ENCODE peak calls at places on chromosomes 13 and 19, in nine cellular contexts. One of them, this sample, is unnamed.
A peak's percentile ranks its signal among the peaks of the same experiment; 100 is the strongest.

GRCh38 chr13:41939403-41939802 is 21.5 kb downstream of the VWA8 start:
- DNase-seq in heart left ventricle: no peak
- DNase-seq in lower leg skin: no peak
- DNase-seq in transverse colon: no peak
- DNase-seq in prostate gland: no peak
- DNase-seq in GM12892: no peak
- DNase-seq in tibial nerve: no peak
- DNase-seq in Peyer's patch: no peak
- DNase-seq in uterus: no peak
- DNase-seq in this sample: no peak

GRCh38 chr13:59425211-59425721 is 738.5 kb downstream of the DIAPH3 start:
- DNase-seq in heart left ventricle: no peak
- DNase-seq in lower leg skin: no peak
- DNase-seq in transverse colon: no peak
- DNase-seq in prostate gland: no peak
- DNase-seq in GM12892: no peak
- DNase-seq in tibial nerve: no peak
- DNase-seq in Peyer's patch: no peak
- DNase-seq in uterus: no peak
- DNase-seq in this sample: no peak

GRCh38 chr19:36796714-36796999 is 24.1 kb upstream of the ZNF850 start:
- DNase-seq in heart left ventricle: no peak
- DNase-seq in lower leg skin: no peak
- DNase-seq in transverse colon: no peak
- DNase-seq in prostate gland: no peak
- DNase-seq in GM12892: no peak
- DNase-seq in tibial nerve: no peak
- DNase-seq in Peyer's patch: no peak
- DNase-seq in uterus: no peak
- DNase-seq in this sample: no peak

GRCh38 chr13:71118779-71119364 is 748.1 kb downstream of the DACH1 start:
- DNase-seq in heart left ventricle: no peak
- DNase-seq in lower leg skin: no peak
- DNase-seq in transverse colon: no peak
- DNase-seq in prostate gland: no peak
- DNase-seq in GM12892: no peak
- DNase-seq in tibial nerve: no peak
- DNase-seq in Peyer's patch: no peak
- DNase-seq in uterus: no peak
- DNase-seq in this sample: peak; percentile 49

GRCh38 chr19:55179570-55180484 is at the start of gene SYT5:
- DNase-seq in heart left ventricle: peak; percentile 73
- DNase-seq in lower leg skin: no peak
- DNase-seq in transverse colon: peak; percentile 46
- DNase-seq in prostate gland: no peak
- DNase-seq in GM12892: peak; percentile 66
- DNase-seq in tibial nerve: no peak
- DNase-seq in Peyer's patch: no peak
- DNase-seq in uterus: no peak
- DNase-seq in this sample: peak; percentile 79

GRCh38 chr13:28889317-28889716 is 69.2 kb downstream of the MTUS2 start:
- DNase-seq in heart left ventricle: no peak
- DNase-seq in lower leg skin: no peak
- DNase-seq in transverse colon: no peak
- DNase-seq in prostate gland: no peak
- DNase-seq in GM12892: no peak
- DNase-seq in tibial nerve: no peak
- DNase-seq in Peyer's patch: no peak
- DNase-seq in uterus: no peak
- DNase-seq in this sample: no peak

GRCh38 chr19:35048911-35049411 is 7.4 kb downstream of the HPN start:
- DNase-seq in heart left ventricle: peak; percentile 80
- DNase-seq in lower leg skin: no peak
- DNase-seq in transverse colon: no peak
- DNase-seq in prostate gland: peak; percentile 62
- DNase-seq in GM12892: no peak
- DNase-seq in tibial nerve: no peak
- DNase-seq in Peyer's patch: no peak
- DNase-seq in uterus: no peak
- DNase-seq in this sample: no peak

GRCh38 chr13:46995874-46996273 is 99.0 kb upstream of the HTR2A start:
- DNase-seq in heart left ventricle: no peak
- DNase-seq in lower leg skin: no peak
- DNase-seq in transverse colon: no peak
- DNase-seq in prostate gland: no peak
- DNase-seq in GM12892: no peak
- DNase-seq in tibial nerve: no peak
- DNase-seq in Peyer's patch: no peak
- DNase-seq in uterus: no peak
- DNase-seq in this sample: no peak

GRCh38 chr19:38634757-38635482 is 12.5 kb upstream of the ACTN4 start:
- DNase-seq in heart left ventricle: peak; percentile 87
- DNase-seq in lower leg skin: peak; percentile 63
- DNase-seq in transverse colon: peak; percentile 86
- DNase-seq in prostate gland: peak; percentile 60
- DNase-seq in GM12892: peak; percentile 65
- DNase-seq in tibial nerve: peak; percentile 43
- DNase-seq in Peyer's patch: peak; percentile 74
- DNase-seq in uterus: peak; percentile 81
- DNase-seq in this sample: peak; percentile 85

GRCh38 chr19:45814166-45814780 is 835 bp downstream of the RSPH6A start:
- DNase-seq in heart left ventricle: no peak
- DNase-seq in lower leg skin: no peak
- DNase-seq in transverse colon: no peak
- DNase-seq in prostate gland: no peak
- DNase-seq in GM12892: no peak
- DNase-seq in tibial nerve: no peak
- DNase-seq in Peyer's patch: no peak
- DNase-seq in uterus: no peak
- DNase-seq in this sample: no peak

GRCh38 chr13:106390360-106390759 is 145.1 kb downstream of the EFNB2 start:
- DNase-seq in heart left ventricle: no peak
- DNase-seq in lower leg skin: no peak
- DNase-seq in transverse colon: no peak
- DNase-seq in prostate gland: no peak
- DNase-seq in GM12892: no peak
- DNase-seq in tibial nerve: no peak
- DNase-seq in Peyer's patch: no peak
- DNase-seq in uterus: no peak
- DNase-seq in this sample: no peak

GRCh38 chr13:95002126-95002525 is 289.8 kb upstream of the SOX21 start:
- DNase-seq in heart left ventricle: no peak
- DNase-seq in lower leg skin: no peak
- DNase-seq in transverse colon: no peak
- DNase-seq in prostate gland: no peak
- DNase-seq in GM12892: no peak
- DNase-seq in tibial nerve: no peak
- DNase-seq in Peyer's patch: no peak
- DNase-seq in uterus: no peak
- DNase-seq in this sample: no peak

GRCh38 chr19:18717601-18718000 is 34.1 kb downstream of the CRTC1 start:
- DNase-seq in heart left ventricle: no peak
- DNase-seq in lower leg skin: no peak
- DNase-seq in transverse colon: no peak
- DNase-seq in prostate gland: no peak
- DNase-seq in GM12892: no peak
- DNase-seq in tibial nerve: no peak
- DNase-seq in Peyer's patch: no peak
- DNase-seq in uterus: no peak
- DNase-seq in this sample: no peak

GRCh38 chr19:10141479-10141878 is 21.8 kb upstream of the EIF3G start:
- DNase-seq in heart left ventricle: no peak
- DNase-seq in lower leg skin: no peak
- DNase-seq in transverse colon: no peak
- DNase-seq in prostate gland: no peak
- DNase-seq in GM12892: no peak
- DNase-seq in tibial nerve: no peak
- DNase-seq in Peyer's patch: no peak
- DNase-seq in uterus: no peak
- DNase-seq in this sample: no peak

GRCh38 chr13:52695856-52696255 is 43.2 kb downstream of the SUGT1 start:
- DNase-seq in heart left ventricle: no peak
- DNase-seq in lower leg skin: no peak
- DNase-seq in transverse colon: no peak
- DNase-seq in prostate gland: no peak
- DNase-seq in GM12892: no peak
- DNase-seq in tibial nerve: no peak
- DNase-seq in Peyer's patch: no peak
- DNase-seq in uterus: no peak
- DNase-seq in this sample: no peak

GRCh38 chr19:18436651-18437478 is 1.1 kb downstream of the ISYNA1 start:
- DNase-seq in heart left ventricle: peak; percentile 90
- DNase-seq in lower leg skin: peak; percentile 62
- DNase-seq in transverse colon: peak; percentile 86
- DNase-seq in prostate gland: peak; percentile 71
- DNase-seq in GM12892: peak; percentile 94
- DNase-seq in tibial nerve: no peak
- DNase-seq in Peyer's patch: peak; percentile 92
- DNase-seq in uterus: peak; percentile 85
- DNase-seq in this sample: peak; percentile 86

GRCh38 chr19:4361152-4362037 is 18.0 kb downstream of the MPND start:
- DNase-seq in heart left ventricle: no peak
- DNase-seq in lower leg skin: no peak
- DNase-seq in transverse colon: no peak
- DNase-seq in prostate gland: no peak
- DNase-seq in GM12892: no peak
- DNase-seq in tibial nerve: no peak
- DNase-seq in Peyer's patch: no peak
- DNase-seq in uterus: no peak
- DNase-seq in this sample: no peak

GRCh38 chr13:74866151-74866550 is 615.8 kb downstream of the TBC1D4 start:
- DNase-seq in heart left ventricle: no peak
- DNase-seq in lower leg skin: no peak
- DNase-seq in transverse colon: no peak
- DNase-seq in prostate gland: no peak
- DNase-seq in GM12892: no peak
- DNase-seq in tibial nerve: no peak
- DNase-seq in Peyer's patch: no peak
- DNase-seq in uterus: no peak
- DNase-seq in this sample: no peak

GRCh38 chr19:18518639-18519038 is 3.2 kb downstream of the ELL start:
- DNase-seq in heart left ventricle: no peak
- DNase-seq in lower leg skin: no peak
- DNase-seq in transverse colon: no peak
- DNase-seq in prostate gland: no peak
- DNase-seq in GM12892: no peak
- DNase-seq in tibial nerve: no peak
- DNase-seq in Peyer's patch: no peak
- DNase-seq in uterus: no peak
- DNase-seq in this sample: no peak

DNA sequence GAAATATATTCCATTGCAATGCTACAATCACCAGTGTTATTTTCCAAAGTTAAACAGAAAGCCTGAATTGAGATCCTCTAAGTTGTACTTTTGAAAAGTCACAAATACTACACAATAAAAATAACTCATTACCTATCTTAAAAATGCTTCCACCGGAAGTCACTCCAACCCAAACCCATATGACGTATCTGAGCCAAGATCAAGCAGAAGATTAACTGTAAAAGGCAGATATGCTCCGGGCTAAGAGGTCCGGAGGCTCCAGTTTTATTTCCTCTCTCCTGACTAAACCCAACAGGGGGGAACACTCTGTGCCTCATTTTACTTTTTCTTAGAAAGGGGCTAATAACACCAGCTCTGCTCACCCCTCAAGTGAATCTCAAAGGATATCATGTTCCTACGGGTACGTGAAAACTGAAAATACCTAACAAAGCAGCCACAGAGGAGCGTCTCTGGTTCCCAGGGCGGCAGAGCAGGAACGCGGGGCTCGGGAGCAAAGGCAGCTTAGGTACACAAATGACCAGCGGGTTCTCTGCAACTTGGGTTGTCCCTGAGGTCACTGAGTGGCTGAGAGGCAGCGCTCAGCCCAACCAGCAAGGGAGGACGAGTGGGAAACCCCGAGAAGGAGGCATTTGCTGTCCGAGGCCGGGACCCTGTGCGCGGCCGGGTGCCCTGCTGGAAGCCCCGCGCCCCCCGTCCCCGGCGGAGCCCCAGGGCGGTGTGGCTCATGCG is 752 bp downstream of the RAB20 start:
- DNase-seq in heart left ventricle: no peak
- DNase-seq in lower leg skin: no peak
- DNase-seq in transverse colon: peak; percentile 38
- DNase-seq in prostate gland: no peak
- DNase-seq in GM12892: no peak
- DNase-seq in tibial nerve: no peak
- DNase-seq in Peyer's patch: no peak
- DNase-seq in uterus: no peak
- DNase-seq in this sample: peak; percentile 28
- TF ChIP-seq POLR2A in heart left ventricle: no peak
- TF ChIP-seq POLR2A in lower leg skin: no peak
- TF ChIP-seq POLR2A in transverse colon: peak; percentile 26
- TF ChIP-seq POLR2A in prostate gland: no peak
- TF ChIP-seq POLR2A in GM12892: peak; percentile 3
- TF ChIP-seq POLR2A in tibial nerve: no peak
- TF ChIP-seq POLR2A in Peyer's patch: no peak
- TF ChIP-seq POLR2A in uterus: no peak
- TF ChIP-seq POLR2A in this sample: no peak

GRCh38 chr19:660793-661426 is 2.1 kb downstream of the RNF126 start:
- DNase-seq in heart left ventricle: no peak
- DNase-seq in lower leg skin: no peak
- DNase-seq in transverse colon: peak; percentile 75
- DNase-seq in prostate gland: no peak
- DNase-seq in GM12892: no peak
- DNase-seq in tibial nerve: no peak
- DNase-seq in Peyer's patch: peak; percentile 42
- DNase-seq in uterus: no peak
- DNase-seq in this sample: no peak
- TF ChIP-seq POLR2A in heart left ventricle: no peak
- TF ChIP-seq POLR2A in lower leg skin: no peak
- TF ChIP-seq POLR2A in transverse colon: peak; percentile 83
- TF ChIP-seq POLR2A in prostate gland: no peak
- TF ChIP-seq POLR2A in GM12892: no peak
- TF ChIP-seq POLR2A in tibial nerve: no peak
- TF ChIP-seq POLR2A in Peyer's patch: peak; percentile 91
- TF ChIP-seq POLR2A in uterus: no peak
- TF ChIP-seq POLR2A in this sample: no peak

DNA sequence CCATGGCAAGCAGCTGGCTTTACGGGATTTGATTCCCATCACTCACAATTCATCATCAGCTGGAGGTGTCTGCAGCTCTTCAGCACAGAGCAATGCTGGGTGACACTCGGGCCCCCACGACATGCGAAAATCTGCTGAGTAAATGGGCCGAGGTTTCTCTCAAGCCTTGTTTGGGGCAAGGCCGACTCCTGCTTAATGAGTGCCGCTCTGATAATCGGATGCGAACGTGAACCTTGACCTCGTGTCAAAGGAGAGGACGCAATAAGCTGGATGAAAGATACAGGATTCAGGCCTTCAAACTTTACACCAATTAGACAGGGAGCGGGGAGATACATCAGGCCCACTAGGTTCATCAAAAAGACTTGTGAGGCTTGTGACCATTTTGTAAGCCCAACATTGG is 65.2 kb downstream of the GGACT start:
- DNase-seq in heart left ventricle: no peak
- DNase-seq in lower leg skin: no peak
- DNase-seq in transverse colon: no peak
- DNase-seq in prostate gland: no peak
- DNase-seq in GM12892: no peak
- DNase-seq in tibial nerve: no peak
- DNase-seq in Peyer's patch: no peak
- DNase-seq in uterus: no peak
- DNase-seq in this sample: no peak
- TF ChIP-seq POLR2A in heart left ventricle: no peak
- TF ChIP-seq POLR2A in lower leg skin: no peak
- TF ChIP-seq POLR2A in transverse colon: no peak
- TF ChIP-seq POLR2A in prostate gland: no peak
- TF ChIP-seq POLR2A in GM12892: no peak
- TF ChIP-seq POLR2A in tibial nerve: no peak
- TF ChIP-seq POLR2A in Peyer's patch: no peak
- TF ChIP-seq POLR2A in uterus: no peak
- TF ChIP-seq POLR2A in this sample: no peak

GRCh38 chr19:52048604-52049493 is at the start of gene ZNF432:
- DNase-seq in heart left ventricle: peak; percentile 98
- DNase-seq in lower leg skin: peak; percentile 92
- DNase-seq in transverse colon: peak; percentile 90
- DNase-seq in prostate gland: peak; percentile 83
- DNase-seq in GM12892: peak; percentile 67
- DNase-seq in tibial nerve: peak; percentile 90
- DNase-seq in Peyer's patch: peak; percentile 85
- DNase-seq in uterus: peak; percentile 94
- DNase-seq in this sample: peak; percentile 90
- TF ChIP-seq POLR2A in heart left ventricle: no peak
- TF ChIP-seq POLR2A in lower leg skin: no peak
- TF ChIP-seq POLR2A in transverse colon: peak; percentile 62
- TF ChIP-seq POLR2A in prostate gland: no peak
- TF ChIP-seq POLR2A in GM12892: peak; percentile 58
- TF ChIP-seq POLR2A in tibial nerve: peak; percentile 65
- TF ChIP-seq POLR2A in Peyer's patch: peak; percentile 52
- TF ChIP-seq POLR2A in uterus: peak; percentile 45
- TF ChIP-seq POLR2A in this sample: peak; percentile 78